ENCODE peak calls at places on chromosome 12, in ten cellular contexts. One of them, this sample, is unnamed.

GRCh38 chr12:116318738-116319050 is 41.2 kb upstream of the MED13L start:
- DNase-seq in cardiac muscle cell: no peak
- DNase-seq in aorta: no peak
- DNase-seq in lung: no peak
- DNase-seq in mesendoderm: no peak
- DNase-seq in foreskin keratinocyte: no peak
- DNase-seq in Panc1: no peak
- DNase-seq in tibial nerve: no peak
- DNase-seq in PC-3: no peak
- DNase-seq in osteoblast: no peak
- DNase-seq in this sample: no peak

GRCh38 chr12:29537292-29537691 is 39.8 kb upstream of the OVCH1 start:
- DNase-seq in cardiac muscle cell: no peak
- DNase-seq in aorta: no peak
- DNase-seq in lung: no peak
- DNase-seq in mesendoderm: no peak
- DNase-seq in foreskin keratinocyte: peak; percentile 63
- DNase-seq in Panc1: no peak
- DNase-seq in tibial nerve: no peak
- DNase-seq in PC-3: peak; percentile 45
- DNase-seq in osteoblast: no peak
- DNase-seq in this sample: no peak

GRCh38 chr12:64293654-64294364 is 71.7 kb upstream of the KICS2 start:
- DNase-seq in cardiac muscle cell: no peak
- DNase-seq in aorta: no peak
- DNase-seq in lung: no peak
- DNase-seq in mesendoderm: no peak
- DNase-seq in foreskin keratinocyte: no peak
- DNase-seq in Panc1: no peak
- DNase-seq in tibial nerve: no peak
- DNase-seq in PC-3: no peak
- DNase-seq in osteoblast: no peak
- DNase-seq in this sample: no peak

GRCh38 chr12:111040690-111041089 is 120.3 kb upstream of the MYL2 start:
- DNase-seq in cardiac muscle cell: no peak
- DNase-seq in aorta: no peak
- DNase-seq in lung: no peak
- DNase-seq in mesendoderm: no peak
- DNase-seq in foreskin keratinocyte: no peak
- DNase-seq in Panc1: no peak
- DNase-seq in tibial nerve: no peak
- DNase-seq in PC-3: no peak
- DNase-seq in osteoblast: no peak
- DNase-seq in this sample: no peak

GRCh38 chr12:14322403-14322802 is 43.1 kb upstream of the ATF7IP start:
- DNase-seq in cardiac muscle cell: no peak
- DNase-seq in aorta: no peak
- DNase-seq in lung: no peak
- DNase-seq in mesendoderm: no peak
- DNase-seq in foreskin keratinocyte: no peak
- DNase-seq in Panc1: no peak
- DNase-seq in tibial nerve: no peak
- DNase-seq in PC-3: no peak
- DNase-seq in osteoblast: peak; percentile 70
- DNase-seq in this sample: no peak

GRCh38 chr12:121467638-121468403 is 67.9 kb downstream of the RNF34 start:
- DNase-seq in cardiac muscle cell: peak; percentile 67
- DNase-seq in aorta: peak; percentile 76
- DNase-seq in lung: peak; percentile 41
- DNase-seq in mesendoderm: peak; percentile 74
- DNase-seq in foreskin keratinocyte: no peak
- DNase-seq in Panc1: no peak
- DNase-seq in tibial nerve: no peak
- DNase-seq in PC-3: no peak
- DNase-seq in osteoblast: peak; percentile 65
- DNase-seq in this sample: peak; percentile 55

GRCh38 chr12:69688021-69688420 is 11.1 kb downstream of the BEST3 start:
- DNase-seq in cardiac muscle cell: peak; percentile 40
- DNase-seq in aorta: no peak
- DNase-seq in lung: no peak
- DNase-seq in mesendoderm: peak; percentile 76
- DNase-seq in foreskin keratinocyte: peak; percentile 40
- DNase-seq in Panc1: peak; percentile 51
- DNase-seq in tibial nerve: no peak
- DNase-seq in PC-3: peak; percentile 75
- DNase-seq in osteoblast: no peak
- DNase-seq in this sample: no peak

GRCh38 chr12:57166971-57167371 is 19.6 kb upstream of the LRP1-AS start:
- DNase-seq in cardiac muscle cell: no peak
- DNase-seq in aorta: no peak
- DNase-seq in lung: no peak
- DNase-seq in mesendoderm: no peak
- DNase-seq in foreskin keratinocyte: peak; percentile 86
- DNase-seq in Panc1: peak; percentile 28
- DNase-seq in tibial nerve: no peak
- DNase-seq in PC-3: peak; percentile 93
- DNase-seq in osteoblast: peak; percentile 97
- DNase-seq in this sample: no peak

GRCh38 chr12:27024291-27024690 is 1.9 kb downstream of the MED21 start:
- DNase-seq in cardiac muscle cell: no peak
- DNase-seq in aorta: no peak
- DNase-seq in lung: no peak
- DNase-seq in mesendoderm: no peak
- DNase-seq in foreskin keratinocyte: no peak
- DNase-seq in Panc1: no peak
- DNase-seq in tibial nerve: no peak
- DNase-seq in PC-3: no peak
- DNase-seq in osteoblast: peak; percentile 68
- DNase-seq in this sample: no peak

GRCh38 chr12:5796171-5797091 is 148.6 kb downstream of the ANO2 start:
- DNase-seq in cardiac muscle cell: peak; percentile 75
- DNase-seq in aorta: no peak
- DNase-seq in lung: peak; percentile 32
- DNase-seq in mesendoderm: peak; percentile 66
- DNase-seq in foreskin keratinocyte: no peak
- DNase-seq in Panc1: peak; percentile 1
- DNase-seq in tibial nerve: no peak
- DNase-seq in PC-3: peak; percentile 22
- DNase-seq in osteoblast: no peak
- DNase-seq in this sample: no peak

GRCh38 chr12:5794156-5794555 is 150.9 kb downstream of the ANO2 start:
- DNase-seq in cardiac muscle cell: no peak
- DNase-seq in aorta: no peak
- DNase-seq in lung: no peak
- DNase-seq in mesendoderm: no peak
- DNase-seq in foreskin keratinocyte: no peak
- DNase-seq in Panc1: no peak
- DNase-seq in tibial nerve: no peak
- DNase-seq in PC-3: no peak
- DNase-seq in osteoblast: no peak
- DNase-seq in this sample: no peak

GRCh38 chr12:5798242-5799015 is 146.6 kb downstream of the ANO2 start:
- DNase-seq in cardiac muscle cell: no peak
- DNase-seq in aorta: no peak
- DNase-seq in lung: no peak
- DNase-seq in mesendoderm: no peak
- DNase-seq in foreskin keratinocyte: no peak
- DNase-seq in Panc1: no peak
- DNase-seq in tibial nerve: no peak
- DNase-seq in PC-3: no peak
- DNase-seq in osteoblast: no peak
- DNase-seq in this sample: no peak

GRCh38 chr12:5792350-5792749 is 152.7 kb downstream of the ANO2 start:
- DNase-seq in cardiac muscle cell: no peak
- DNase-seq in aorta: no peak
- DNase-seq in lung: no peak
- DNase-seq in mesendoderm: no peak
- DNase-seq in foreskin keratinocyte: no peak
- DNase-seq in Panc1: no peak
- DNase-seq in tibial nerve: no peak
- DNase-seq in PC-3: no peak
- DNase-seq in osteoblast: no peak
- DNase-seq in this sample: no peak

DNA sequence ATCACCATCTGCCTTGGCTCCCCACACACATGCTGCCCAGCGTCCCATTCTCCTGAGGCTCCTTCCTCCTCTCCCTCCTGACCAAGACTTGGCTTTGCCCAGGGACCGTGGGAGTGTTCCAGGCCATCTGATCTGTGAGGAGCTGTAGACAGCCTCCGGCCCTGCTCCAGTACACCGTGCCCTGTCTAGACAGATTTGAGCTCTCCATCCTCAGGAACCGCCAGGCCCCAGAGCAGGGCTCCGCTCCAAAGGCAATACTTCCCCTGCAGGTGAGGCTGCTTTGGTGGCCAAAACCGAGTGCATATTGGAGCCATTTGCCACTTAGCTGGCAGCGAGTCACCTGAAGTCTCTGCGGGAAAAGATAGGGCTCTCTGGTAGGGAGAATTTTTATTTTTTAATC is 147.4 kb downstream of the ANO2 start:
- DNase-seq in cardiac muscle cell: no peak
- DNase-seq in aorta: no peak
- DNase-seq in lung: no peak
- DNase-seq in mesendoderm: no peak
- DNase-seq in foreskin keratinocyte: no peak
- DNase-seq in Panc1: no peak
- DNase-seq in tibial nerve: no peak
- DNase-seq in PC-3: no peak
- DNase-seq in osteoblast: no peak
- DNase-seq in this sample: no peak
- H3K4me1 ChIP-seq in cardiac muscle cell: no peaks in the 10 kb centered on the region
- H3K4me1 ChIP-seq in aorta: no peaks in the 10 kb centered on the region
- H3K4me1 ChIP-seq in lung: peaks cover 2% of the 10 kb centered on the region
- H3K4me1 ChIP-seq in mesendoderm: no peaks in the 10 kb centered on the region
- H3K4me1 ChIP-seq in foreskin keratinocyte: no peaks in the 10 kb centered on the region
- H3K4me1 ChIP-seq in Panc1: no peaks in the 10 kb centered on the region
- H3K4me1 ChIP-seq in tibial nerve: no peaks in the 10 kb centered on the region
- H3K4me1 ChIP-seq in PC-3: no peaks in the 10 kb centered on the region
- H3K4me1 ChIP-seq in osteoblast: no peaks in the 10 kb centered on the region
- H3K4me1 ChIP-seq in this sample: no peaks in the 10 kb centered on the region

DNA sequence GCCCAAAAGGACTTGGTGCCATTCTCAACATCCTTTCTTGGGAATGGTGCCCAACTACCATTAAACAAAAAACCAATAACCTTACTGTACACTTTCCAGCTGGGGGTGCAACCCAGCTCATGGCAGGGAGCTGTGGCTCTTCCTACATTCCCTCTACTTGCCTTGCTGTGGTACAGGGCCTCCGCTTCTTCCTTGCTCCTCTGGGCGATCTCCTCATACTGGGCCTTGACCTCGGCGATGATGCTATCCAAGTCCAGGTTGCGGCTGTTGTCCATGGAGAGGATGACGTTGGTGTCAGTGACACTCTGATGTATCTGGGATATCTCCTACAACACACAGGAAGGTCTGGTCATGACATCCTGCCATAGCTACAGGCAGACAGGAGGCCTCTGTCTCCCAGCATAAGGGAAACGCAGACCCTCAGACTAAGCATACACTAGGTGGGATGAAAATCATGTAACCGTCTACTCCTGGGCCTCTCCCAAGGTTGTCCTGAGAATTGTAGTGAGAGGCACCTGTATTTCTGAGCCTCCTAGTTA is 3.9 kb downstream of the KRT2 start:
- DNase-seq in cardiac muscle cell: no peak
- DNase-seq in aorta: no peak
- DNase-seq in lung: no peak
- DNase-seq in mesendoderm: no peak
- DNase-seq in foreskin keratinocyte: no peak
- DNase-seq in Panc1: no peak
- DNase-seq in tibial nerve: no peak
- DNase-seq in PC-3: no peak
- DNase-seq in osteoblast: no peak
- DNase-seq in this sample: no peak
- H3K4me1 ChIP-seq in cardiac muscle cell: no peaks in the 10 kb centered on the region
- H3K4me1 ChIP-seq in aorta: no peaks in the 10 kb centered on the region
- H3K4me1 ChIP-seq in lung: no peaks in the 10 kb centered on the region
- H3K4me1 ChIP-seq in mesendoderm: no peaks in the 10 kb centered on the region
- H3K4me1 ChIP-seq in foreskin keratinocyte: no peaks in the 10 kb centered on the region
- H3K4me1 ChIP-seq in Panc1: peaks cover 5% of the 10 kb centered on the region
- H3K4me1 ChIP-seq in tibial nerve: no peaks in the 10 kb centered on the region
- H3K4me1 ChIP-seq in PC-3: peaks cover 11% of the 10 kb centered on the region
- H3K4me1 ChIP-seq in osteoblast: no peaks in the 10 kb centered on the region
- H3K4me1 ChIP-seq in this sample: no peaks in the 10 kb centered on the region

DNA sequence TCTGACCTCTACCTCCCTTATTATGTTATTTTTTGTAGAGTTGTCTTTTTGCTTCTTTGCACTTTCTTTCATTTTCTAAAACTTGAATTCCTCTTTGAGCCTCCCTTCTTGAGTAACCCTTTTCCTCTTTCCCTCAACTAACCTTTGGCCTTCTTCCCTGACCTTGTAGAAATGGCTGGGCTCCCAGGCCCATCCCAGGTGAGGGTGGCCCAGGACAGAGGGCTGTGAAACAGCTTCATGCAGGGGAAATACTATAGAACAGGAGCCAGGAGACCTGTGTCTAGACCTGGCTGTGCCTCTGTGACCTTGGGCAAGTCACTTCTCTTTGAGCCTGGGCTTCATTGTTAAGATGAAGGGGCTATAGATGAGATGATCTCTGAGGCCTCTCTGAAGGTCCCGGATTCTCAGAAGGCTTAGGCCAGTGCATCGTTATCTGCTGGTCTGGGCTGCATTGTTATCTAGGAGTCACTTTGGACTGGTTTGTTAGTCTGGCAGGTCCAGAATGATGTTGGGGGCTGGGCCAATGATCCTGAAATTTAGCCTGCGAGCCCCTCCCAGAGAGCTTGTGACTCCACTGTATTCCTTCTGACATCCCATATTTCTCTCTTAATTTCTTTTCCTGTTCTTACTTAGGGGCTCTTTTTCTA is 2.2 kb downstream of the ATN1 start:
- DNase-seq in cardiac muscle cell: no peak
- DNase-seq in aorta: peak; percentile 22
- DNase-seq in lung: no peak
- DNase-seq in mesendoderm: peak; percentile 28
- DNase-seq in foreskin keratinocyte: no peak
- DNase-seq in Panc1: no peak
- DNase-seq in tibial nerve: no peak
- DNase-seq in PC-3: no peak
- DNase-seq in osteoblast: peak; percentile 79
- DNase-seq in this sample: no peak
- H3K4me1 ChIP-seq in cardiac muscle cell: peaks cover 35% of the 10 kb centered on the region
- H3K4me1 ChIP-seq in aorta: no peaks in the 10 kb centered on the region
- H3K4me1 ChIP-seq in lung: peaks cover 18% of the 10 kb centered on the region
- H3K4me1 ChIP-seq in mesendoderm: peaks cover 14% of the 10 kb centered on the region
- H3K4me1 ChIP-seq in foreskin keratinocyte: peaks cover 11% of the 10 kb centered on the region
- H3K4me1 ChIP-seq in Panc1: peaks cover 47% of the 10 kb centered on the region
- H3K4me1 ChIP-seq in tibial nerve: peaks cover 46% of the 10 kb centered on the region
- H3K4me1 ChIP-seq in PC-3: peaks cover 37% of the 10 kb centered on the region
- H3K4me1 ChIP-seq in osteoblast: peaks cover 63% of the 10 kb centered on the region
- H3K4me1 ChIP-seq in this sample: peaks cover 34% of the 10 kb centered on the region

DNA sequence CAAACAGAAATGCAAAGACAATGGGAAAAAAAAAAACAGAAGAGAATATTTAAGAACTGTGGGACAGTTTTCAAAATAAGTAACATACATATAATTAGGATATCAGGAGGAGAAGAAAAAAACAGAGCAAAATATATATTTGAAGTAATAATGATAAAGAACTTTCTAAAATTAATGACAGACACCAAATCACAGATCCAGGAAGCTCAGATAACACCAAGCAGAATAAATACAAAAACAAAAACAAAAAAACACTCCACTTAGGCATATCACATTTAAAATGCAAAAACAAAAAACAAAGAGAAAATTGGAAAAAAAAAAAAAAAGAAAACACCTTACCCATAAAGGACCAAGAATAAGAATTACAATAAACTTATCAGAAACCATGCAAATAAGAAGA is 9.6 kb upstream of the RFX4 start:
- DNase-seq in cardiac muscle cell: no peak
- DNase-seq in aorta: no peak
- DNase-seq in lung: no peak
- DNase-seq in mesendoderm: no peak
- DNase-seq in foreskin keratinocyte: no peak
- DNase-seq in Panc1: no peak
- DNase-seq in tibial nerve: no peak
- DNase-seq in PC-3: no peak
- DNase-seq in osteoblast: no peak
- DNase-seq in this sample: no peak
- H3K4me1 ChIP-seq in cardiac muscle cell: no peaks in the 10 kb centered on the region
- H3K4me1 ChIP-seq in aorta: no peaks in the 10 kb centered on the region
- H3K4me1 ChIP-seq in lung: no peaks in the 10 kb centered on the region
- H3K4me1 ChIP-seq in mesendoderm: peaks cover 2% of the 10 kb centered on the region
- H3K4me1 ChIP-seq in foreskin keratinocyte: no peaks in the 10 kb centered on the region
- H3K4me1 ChIP-seq in Panc1: no peaks in the 10 kb centered on the region
- H3K4me1 ChIP-seq in tibial nerve: no peaks in the 10 kb centered on the region
- H3K4me1 ChIP-seq in PC-3: no peaks in the 10 kb centered on the region
- H3K4me1 ChIP-seq in osteoblast: no peaks in the 10 kb centered on the region
- H3K4me1 ChIP-seq in this sample: no peaks in the 10 kb centered on the region

This sample was measured in HAP-1.